ENCODE peak calls at places on chromosomes 12 and 14, in four cellular contexts. One of them, this sample, is unnamed.
A peak's percentile ranks its signal among the peaks of the same experiment; 100 is the strongest.

GRCh38 chr12:5708371-5708770 is 236.7 kb downstream of the ANO2 start:
- DNase-seq in K562: no peak
- DNase-seq in tibial nerve: no peak
- DNase-seq in heart left ventricle: no peak
- DNase-seq in this sample: no peak

GRCh38 chr12:72057330-72057911 is 118.8 kb downstream of the TPH2 start:
- DNase-seq in K562: no peak
- DNase-seq in tibial nerve: no peak
- DNase-seq in heart left ventricle: no peak
- DNase-seq in this sample: no peak

GRCh38 chr12:3928538-3929220 is 55.5 kb upstream of the PARP11 start:
- DNase-seq in tibial nerve: no peak
- DNase-seq in heart left ventricle: no peak
- DNase-seq in K562: no peak
- DNase-seq in this sample: no peak

GRCh38 chr12:77401480-77402105 is 336.2 kb upstream of the E2F7 start:
- DNase-seq in heart left ventricle: no peak
- DNase-seq in tibial nerve: no peak
- DNase-seq in K562: no peak
- DNase-seq in this sample: no peak

GRCh38 chr12:64229796-64230195 is 7.7 kb upstream of the KICS2 start:
- DNase-seq in K562: no peak
- DNase-seq in tibial nerve: no peak
- DNase-seq in heart left ventricle: no peak
- DNase-seq in this sample: no peak

GRCh38 chr12:124617615-124618014 is 50.2 kb upstream of the NCOR2 start:
- DNase-seq in tibial nerve: no peak
- DNase-seq in heart left ventricle: peak; percentile 83
- DNase-seq in K562: peak; percentile 51
- DNase-seq in this sample: no peak

GRCh38 chr14:64673748-64674147 is 30.5 kb upstream of the PLEKHG3 start:
- DNase-seq in K562: no peak
- DNase-seq in tibial nerve: no peak
- DNase-seq in heart left ventricle: no peak
- DNase-seq in this sample: no peak

GRCh38 chr14:70698288-70698687 is 56.6 kb downstream of the TTC9 start:
- DNase-seq in heart left ventricle: no peak
- DNase-seq in K562: peak; percentile 37
- DNase-seq in tibial nerve: no peak
- DNase-seq in this sample: no peak

GRCh38 chr14:95696741-95697140 is 10.5 kb downstream of the TCL1B start:
- DNase-seq in tibial nerve: no peak
- DNase-seq in K562: no peak
- DNase-seq in heart left ventricle: no peak
- DNase-seq in this sample: peak; percentile 25

GRCh38 chr12:2678416-2678815 is 116.4 kb upstream of the FKBP4 start:
- DNase-seq in heart left ventricle: no peak
- DNase-seq in K562: no peak
- DNase-seq in tibial nerve: no peak
- DNase-seq in this sample: peak; percentile 68

GRCh38 chr12:76329163-76329562 is 19.1 kb downstream of the BBS10 start:
- DNase-seq in tibial nerve: no peak
- DNase-seq in heart left ventricle: no peak
- DNase-seq in K562: no peak
- DNase-seq in this sample: no peak

GRCh38 chr12:105109465-105110212 is 2.1 kb downstream of the WASHC4 start:
- DNase-seq in tibial nerve: no peak
- DNase-seq in heart left ventricle: no peak
- DNase-seq in K562: no peak
- DNase-seq in this sample: no peak

GRCh38 chr14:94310248-94310647 is 12.9 kb downstream of the SERPINA6 start:
- DNase-seq in heart left ventricle: no peak
- DNase-seq in K562: no peak
- DNase-seq in tibial nerve: no peak
- DNase-seq in this sample: no peak

GRCh38 chr12:59938190-59938962 is 342.5 kb downstream of the SLC16A7 start:
- DNase-seq in tibial nerve: no peak
- DNase-seq in heart left ventricle: no peak
- DNase-seq in K562: no peak
- DNase-seq in this sample: no peak

GRCh38 chr12:510071-510825 is 50.5 kb downstream of the B4GALNT3 start:
- DNase-seq in tibial nerve: no peak
- DNase-seq in K562: no peak
- DNase-seq in heart left ventricle: no peak
- DNase-seq in this sample: peak; percentile 33

GRCh38 chr14:99181246-99181645 is 90.8 kb downstream of the BCL11B start:
- DNase-seq in heart left ventricle: no peak
- DNase-seq in K562: no peak
- DNase-seq in tibial nerve: no peak
- DNase-seq in this sample: no peak

GRCh38 chr12:111438501-111438900 is 32.8 kb downstream of the SH2B3 start:
- DNase-seq in heart left ventricle: peak; percentile 66
- DNase-seq in K562: no peak
- DNase-seq in tibial nerve: no peak
- DNase-seq in this sample: no peak

GRCh38 chr12:45745861-45746277 is 16.4 kb downstream of the ARID2 start:
- DNase-seq in heart left ventricle: no peak
- DNase-seq in tibial nerve: no peak
- DNase-seq in K562: no peak
- DNase-seq in this sample: no peak

GRCh38 chr14:77230914-77231313 is 40.1 kb downstream of the NGB start:
- DNase-seq in K562: no peak
- DNase-seq in heart left ventricle: no peak
- DNase-seq in tibial nerve: no peak
- DNase-seq in this sample: no peak

GRCh38 chr12:66269757-66270383 is 32.4 kb upstream of the HELB start:
- DNase-seq in heart left ventricle: no peak
- DNase-seq in tibial nerve: no peak
- DNase-seq in K562: no peak
- DNase-seq in this sample: no peak

GRCh38 chr12:85076688-85077430 is 40.7 kb downstream of the LRRIQ1 start:
- DNase-seq in tibial nerve: no peak
- DNase-seq in K562: no peak
- DNase-seq in heart left ventricle: no peak
- DNase-seq in this sample: no peak

GRCh38 chr14:105439710-105440553 is 20.3 kb downstream of the MTA1 start:
- DNase-seq in tibial nerve: no peak
- DNase-seq in heart left ventricle: no peak
- DNase-seq in K562: no peak
- DNase-seq in this sample: no peak

GRCh38 chr14:105439179-105439578 is 19.6 kb downstream of the MTA1 start:
- DNase-seq in tibial nerve: no peak
- DNase-seq in K562: no peak
- DNase-seq in heart left ventricle: no peak
- DNase-seq in this sample: no peak

GRCh38 chr14:105437723-105438500 is 18.3 kb downstream of the MTA1 start:
- DNase-seq in tibial nerve: no peak
- DNase-seq in heart left ventricle: no peak
- DNase-seq in K562: no peak
- DNase-seq in this sample: no peak

GRCh38 chr14:105436402-105436801 is 16.8 kb downstream of the MTA1 start:
- DNase-seq in tibial nerve: no peak
- DNase-seq in K562: no peak
- DNase-seq in heart left ventricle: no peak
- DNase-seq in this sample: no peak

GRCh38 chr14:105436891-105437722 is 17.5 kb downstream of the MTA1 start:
- DNase-seq in K562: no peak
- DNase-seq in heart left ventricle: no peak
- DNase-seq in tibial nerve: no peak
- DNase-seq in this sample: no peak
- TF ChIP-seq POLR2A in K562: no peak
- TF ChIP-seq POLR2A in heart left ventricle: no peak
- TF ChIP-seq POLR2A in tibial nerve: no peak
- TF ChIP-seq POLR2A in this sample: no peak

GRCh38 chr12:119181202-119181601 is 2.5 kb downstream of the HSPB8 start:
- DNase-seq in heart left ventricle: no peak
- DNase-seq in K562: no peak
- DNase-seq in tibial nerve: no peak
- DNase-seq in this sample: no peak
- H3K4me3 ChIP-seq in heart left ventricle: peak overlapping the region; percentile 69
- H3K4me3 ChIP-seq in K562: no peak overlapping the region
- H3K4me3 ChIP-seq in tibial nerve: no peak overlapping the region
- H3K4me3 ChIP-seq in this sample: no peak overlapping the region

GRCh38 chr12:68900241-68900640 is 32.7 kb downstream of the CPM start:
- DNase-seq in tibial nerve: no peak
- DNase-seq in heart left ventricle: no peak
- DNase-seq in K562: no peak
- DNase-seq in this sample: no peak

GRCh38 chr12:68896881-68897540 is 36.0 kb downstream of the CPM start:
- DNase-seq in heart left ventricle: no peak
- DNase-seq in tibial nerve: no peak
- DNase-seq in K562: no peak
- DNase-seq in this sample: no peak

GRCh38 chr12:68901551-68901950 is 31.4 kb downstream of the CPM start:
- DNase-seq in K562: no peak
- DNase-seq in heart left ventricle: no peak
- DNase-seq in tibial nerve: no peak
- DNase-seq in this sample: no peak

GRCh38 chr12:68901145-68901544 is 31.8 kb downstream of the CPM start:
- DNase-seq in K562: no peak
- DNase-seq in tibial nerve: no peak
- DNase-seq in heart left ventricle: no peak
- DNase-seq in this sample: no peak

GRCh38 chr12:68899251-68899771 is 33.7 kb downstream of the CPM start:
- DNase-seq in tibial nerve: no peak
- DNase-seq in heart left ventricle: no peak
- DNase-seq in K562: no peak
- DNase-seq in this sample: no peak
- TF ChIP-seq CTCF in tibial nerve: no peak
- TF ChIP-seq CTCF in heart left ventricle: no peak
- TF ChIP-seq CTCF in K562: peak; percentile 29
- TF ChIP-seq CTCF in this sample: no peak

DNA sequence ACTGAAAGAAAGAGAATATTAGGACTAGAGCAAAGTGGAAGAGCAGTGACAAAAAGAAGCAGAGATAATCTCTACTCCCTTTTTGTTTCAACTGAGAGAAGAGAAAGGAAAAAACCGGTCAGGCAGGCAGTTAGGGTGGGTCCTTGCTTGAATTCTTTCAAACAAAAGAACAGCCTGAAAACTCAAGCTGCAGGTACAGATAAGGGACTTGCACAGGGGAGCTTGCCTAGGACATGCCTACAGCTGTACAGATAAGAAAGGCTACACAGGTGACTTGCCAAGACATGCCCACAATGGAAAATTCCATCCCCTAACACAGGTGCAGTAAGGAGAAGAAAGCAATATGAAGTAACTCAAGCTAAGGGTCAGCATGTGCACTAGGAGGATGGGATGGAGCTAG is 532.2 kb upstream of the MIS18BP1 start:
- DNase-seq in tibial nerve: no peak
- DNase-seq in heart left ventricle: no peak
- DNase-seq in K562: no peak
- DNase-seq in this sample: no peak
- TF ChIP-seq POLR2A in tibial nerve: no peak
- TF ChIP-seq POLR2A in heart left ventricle: no peak
- TF ChIP-seq POLR2A in K562: no peak
- TF ChIP-seq POLR2A in this sample: no peak

GRCh38 chr12:67795235-67795634 is 146.7 kb downstream of the DYRK2 start:
- DNase-seq in K562: no peak
- DNase-seq in heart left ventricle: no peak
- DNase-seq in tibial nerve: no peak
- DNase-seq in this sample: no peak

GRCh38 chr12:67798763-67799162 is 150.2 kb downstream of the DYRK2 start:
- DNase-seq in heart left ventricle: no peak
- DNase-seq in tibial nerve: no peak
- DNase-seq in K562: no peak
- DNase-seq in this sample: no peak

GRCh38 chr12:67794151-67794550 is 145.6 kb downstream of the DYRK2 start:
- DNase-seq in tibial nerve: no peak
- DNase-seq in K562: no peak
- DNase-seq in heart left ventricle: no peak
- DNase-seq in this sample: no peak

GRCh38 chr12:67797316-67797741 is 148.8 kb downstream of the DYRK2 start:
- DNase-seq in K562: no peak
- DNase-seq in tibial nerve: no peak
- DNase-seq in heart left ventricle: peak; percentile 53
- DNase-seq in this sample: no peak

DNA sequence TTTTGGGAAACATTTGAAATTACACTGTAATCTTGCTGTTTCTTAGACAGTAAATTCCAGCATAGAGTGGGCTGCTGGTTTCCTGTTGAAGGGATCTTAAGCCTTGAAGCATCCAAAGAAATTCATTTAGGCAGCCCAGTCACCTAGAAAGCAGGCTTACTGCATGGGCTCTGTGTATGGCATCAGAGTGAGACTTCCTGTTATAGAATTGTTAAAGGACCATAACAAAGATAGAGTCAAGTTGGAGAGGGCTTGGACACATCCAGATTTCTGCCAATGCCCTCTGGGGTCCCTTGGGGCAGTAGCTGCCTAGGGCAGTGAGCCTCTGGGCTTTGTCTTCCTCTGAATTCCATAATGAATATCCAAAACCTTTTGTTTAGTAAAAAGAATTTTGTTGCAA is 149.2 kb downstream of the DYRK2 start:
- DNase-seq in tibial nerve: no peak
- DNase-seq in heart left ventricle: no peak
- DNase-seq in K562: no peak
- DNase-seq in this sample: no peak
- H3K4me3 ChIP-seq in tibial nerve: no peak overlapping the region
- H3K4me3 ChIP-seq in heart left ventricle: no peak overlapping the region
- H3K4me3 ChIP-seq in K562: no peak overlapping the region
- H3K4me3 ChIP-seq in this sample: no peak overlapping the region

GRCh38 chr12:100995201-100995600 is 200.6 kb downstream of the ANO4 start:
- DNase-seq in tibial nerve: no peak
- DNase-seq in heart left ventricle: no peak
- DNase-seq in K562: no peak
- DNase-seq in this sample: no peak

GRCh38 chr12:100993916-100994315 is 199.3 kb downstream of the ANO4 start:
- DNase-seq in K562: no peak
- DNase-seq in heart left ventricle: no peak
- DNase-seq in tibial nerve: no peak
- DNase-seq in this sample: no peak

GRCh38 chr12:100992194-100992593 is 197.6 kb downstream of the ANO4 start:
- DNase-seq in tibial nerve: no peak
- DNase-seq in heart left ventricle: no peak
- DNase-seq in K562: no peak
- DNase-seq in this sample: no peak

GRCh38 chr12:100991059-100991562 is 196.5 kb downstream of the ANO4 start:
- DNase-seq in tibial nerve: no peak
- DNase-seq in K562: no peak
- DNase-seq in heart left ventricle: no peak
- DNase-seq in this sample: no peak

DNA sequence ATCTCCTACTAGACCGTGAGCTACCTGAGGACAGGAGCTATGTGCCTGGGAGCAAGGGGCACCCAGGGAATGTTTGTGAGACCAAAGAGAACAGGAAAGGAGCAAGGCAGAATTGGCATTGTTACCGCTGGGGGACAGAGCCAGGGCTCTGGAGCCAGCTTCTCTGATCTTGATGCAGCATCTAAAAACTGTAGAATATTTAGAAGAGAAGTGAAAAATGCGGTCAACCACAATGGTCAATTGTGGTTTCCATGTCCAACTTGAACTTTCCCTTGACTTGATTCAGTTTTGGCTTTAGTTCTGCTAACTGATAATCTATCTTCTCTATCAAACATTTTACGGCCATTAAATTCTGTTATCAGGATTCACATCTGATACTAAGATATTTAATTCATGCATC is 201.2 kb downstream of the ANO4 start:
- DNase-seq in tibial nerve: no peak
- DNase-seq in heart left ventricle: no peak
- DNase-seq in K562: no peak
- DNase-seq in this sample: no peak
- TF ChIP-seq CTCF in tibial nerve: no peak
- TF ChIP-seq CTCF in heart left ventricle: no peak
- TF ChIP-seq CTCF in K562: no peak
- TF ChIP-seq CTCF in this sample: no peak